ENCODE peak calls at places on chromosomes 2 and 18, in ten cellular contexts. V is uterus, S is AG09309, N is retinal pigment epithelial cell, J is aorta, G is lower leg skin, M is stomach, R is GM23248, L is heart right ventricle, H is SJCRH30. T is an unnamed sample.

GRCh38 chr2:24972315-24972958 is 682 bp upstream of the DNAJC27 start:
- DNase-seq in J (no peak), M (no peak), L (no peak), V (peak), H (peak), G (peak), R (peak), S (no peak), N (no peak), T (peak)

GRCh38 chr2:225020157-225020864 is 22.0 kb downstream of the DOCK10 start:
- DNase-seq in H (no peak), R (peak), S (no peak), J (no peak), L (no peak), M (no peak), V (no peak), N (no peak), G (no peak), T (no peak)

GRCh38 chr2:149192425-149192824 is 138.0 kb upstream of the LYPD6 start:
- DNase-seq in J (no peak), S (no peak), R (peak), N (peak), G (no peak), V (no peak), M (no peak), H (no peak), L (no peak), T (no peak)

GRCh38 chr2:58638256-58638795 is 397.2 kb upstream of the FANCL start:
- DNase-seq in N (peak), R (peak), L (no peak), J (no peak), H (no peak), V (no peak), M (no peak), G (no peak), S (no peak), T (no peak)

GRCh38 chr2:43207553-43208300 is 18.7 kb downstream of the ZFP36L2 start:
- DNase-seq in H (no peak), J (no peak), R (no peak), M (no peak), G (no peak), V (no peak), L (no peak), N (no peak), S (no peak), T (no peak)

GRCh38 chr18:79714531-79715240 is 35.1 kb downstream of the CTDP1 start:
- DNase-seq in N (no peak), G (no peak), S (no peak), J (no peak), R (no peak), V (no peak), L (no peak), M (no peak), H (no peak), T (no peak)

GRCh38 chr2:201661366-201661765 is 18.1 kb upstream of the TMEM237 start:
- DNase-seq in G (no peak), J (no peak), V (no peak), L (no peak), R (no peak), H (no peak), S (no peak), M (no peak), N (no peak), T (no peak)

GRCh38 chr18:5890606-5891360 is 4.5 kb downstream of the TMEM200C start:
- DNase-seq in H (no peak), S (no peak), G (peak), L (peak), R (no peak), J (peak), V (no peak), M (peak), N (no peak), T (no peak)

GRCh38 chr2:156342252-156343095 is 10.0 kb upstream of the NR4A2 start:
- DNase-seq in G (peak), N (peak), L (peak), S (peak), J (peak), M (peak), V (peak), R (peak), H (peak), T (peak)

GRCh38 chr2:37635359-37636208 is 35.9 kb downstream of the CDC42EP3 start:
- DNase-seq in S (peak), N (no peak), R (peak), H (no peak), G (no peak), J (no peak), L (no peak), V (peak), M (no peak), T (peak)

GRCh38 chr2:164314148-164314547 is 307.1 kb downstream of the GRB14 start:
- DNase-seq in R (peak), S (no peak), J (no peak), H (no peak), M (no peak), L (no peak), V (no peak), N (peak), G (no peak), T (peak)

GRCh38 chr2:25234756-25235155 is 66.4 kb upstream of the POMC start:
- DNase-seq in N (no peak), S (no peak), H (no peak), M (no peak), L (no peak), V (no peak), G (no peak), J (no peak), R (no peak), T (no peak)

GRCh38 chr2:163191372-163191771 is 352.8 kb upstream of the KCNH7 start:
- DNase-seq in L (no peak), J (no peak), V (no peak), H (peak), S (peak), M (no peak), R (peak), N (no peak), G (no peak), T (peak)

GRCh38 chr18:13032173-13032572 is 41.0 kb downstream of the CEP192 start:
- DNase-seq in V (no peak), J (no peak), M (no peak), G (no peak), R (no peak), L (no peak), N (no peak), S (no peak), H (no peak), T (no peak)

GRCh38 chr2:223860809-223861738 is 23.7 kb upstream of the AP1S3 start:
- DNase-seq in M (peak), S (peak), R (peak), H (no peak), J (no peak), N (peak), G (no peak), L (no peak), V (no peak), T (peak)

GRCh38 chr2:132448771-132449170 is 32.2 kb downstream of the GPR39 start:
- DNase-seq in M (no peak), R (peak), N (no peak), V (no peak), H (peak), S (no peak), L (no peak), G (peak), J (no peak), T (peak)

GRCh38 chr18:45353530-45353929 is 261.7 kb upstream of the SLC14A2 start:
- DNase-seq in N (no peak), J (no peak), H (no peak), R (peak), G (no peak), S (no peak), V (no peak), L (no peak), M (no peak), T (no peak)

GRCh38 chr2:8535398-8535755 is 146.5 kb upstream of the ID2 start:
- DNase-seq in L (no peak), R (no peak), N (no peak), V (no peak), M (no peak), G (no peak), S (no peak), H (no peak), J (no peak), T (no peak)

GRCh38 chr2:134401789-134402188 is 147.9 kb downstream of the MGAT5 start:
- DNase-seq in G (peak), N (no peak), M (no peak), L (no peak), R (peak), S (no peak), J (no peak), V (no peak), H (no peak), T (peak)

GRCh38 chr2:46273225-46273863 is 23.9 kb upstream of the EPAS1 start:
- DNase-seq in L (no peak), R (no peak), V (peak), H (no peak), S (no peak), N (no peak), J (no peak), G (peak), M (no peak), T (peak)

GRCh38 chr18:48729421-48729820 is 190.6 kb downstream of the CTIF start:
- DNase-seq in G (no peak), V (no peak), H (no peak), M (no peak), L (no peak), J (no peak), N (no peak), R (no peak), S (no peak), T (peak)

GRCh38 chr18:67261931-67262552 is 254.5 kb downstream of the DSEL start:
- DNase-seq in R (no peak), G (no peak), N (no peak), V (no peak), L (no peak), S (no peak), M (no peak), J (no peak), H (no peak), T (peak)

GRCh38 chr2:201968045-201968444 is 65.6 kb upstream of the FZD7 start:
- DNase-seq in M (no peak), V (no peak), J (no peak), L (no peak), N (no peak), R (no peak), S (no peak), H (no peak), G (no peak), T (no peak)

DNA sequence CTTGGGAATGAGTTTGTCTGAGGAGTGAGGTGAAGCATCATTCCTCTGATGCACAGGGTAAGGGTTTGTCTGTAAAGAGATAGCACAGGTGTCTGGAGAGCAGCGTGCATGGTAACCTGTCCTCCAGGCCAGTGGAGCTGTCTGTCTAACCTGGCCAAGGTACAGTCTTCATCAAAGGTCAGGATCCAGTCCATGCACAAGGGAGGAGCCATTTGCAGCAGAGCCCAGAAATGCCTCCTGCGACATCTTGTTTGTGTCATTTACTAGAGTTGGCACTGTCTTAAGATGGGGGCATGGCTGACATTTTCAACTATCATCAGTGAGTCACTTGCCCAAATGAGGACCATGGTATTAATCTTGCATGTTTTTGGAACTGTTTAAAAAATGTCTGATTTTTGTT is 91.5 kb downstream of the DPP4 start:
- DNase-seq in L (no peak), H (no peak), M (no peak), J (no peak), S (no peak), V (no peak), G (no peak), R (no peak), N (no peak), T (no peak)
- H3K4me3 ChIP-seq in L (no peak), H (no peak), M (no peak), J (no peak), S (no peak), V (no peak), G (no peak), R (no peak), N (no peak), T (no peak)

DNA sequence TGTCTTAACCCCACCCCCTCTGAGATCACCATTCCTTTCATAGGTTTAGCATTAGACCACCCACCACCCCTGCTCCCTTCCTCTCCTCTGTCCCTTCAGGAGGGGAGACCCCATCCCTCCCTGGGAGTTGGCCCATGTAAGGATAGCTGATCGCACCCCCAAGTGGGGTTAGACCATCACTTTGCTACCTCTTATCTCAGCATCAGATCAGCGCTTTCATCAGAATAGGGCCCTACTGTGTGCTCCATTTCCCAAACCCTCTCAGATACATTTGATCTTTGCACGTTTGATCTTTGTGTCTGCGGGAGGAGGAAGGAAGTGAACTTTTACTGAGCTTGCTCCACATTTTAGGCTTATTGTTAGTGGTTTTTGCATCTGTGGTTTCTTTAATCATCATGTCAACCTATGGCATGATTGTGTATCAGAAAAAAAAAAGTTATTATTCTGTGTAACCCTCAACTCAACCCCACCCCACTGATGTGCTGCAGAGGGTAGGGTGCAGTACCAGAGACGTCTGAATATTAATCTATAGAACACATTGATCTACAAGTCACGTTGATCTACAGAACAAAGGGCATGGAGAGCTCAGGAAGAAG is 81.2 kb downstream of the PDCL3 start:
- DNase-seq in G (no peak), S (no peak), L (no peak), R (no peak), V (no peak), N (no peak), J (no peak), M (no peak), H (no peak), T (no peak)
- H3K4me3 ChIP-seq in G (no peak), S (no peak), L (no peak), R (no peak), V (no peak), N (no peak), J (no peak), M (no peak), H (no peak), T (no peak)

GRCh38 chr2:127674241-127675209 is 805 bp downstream of the LIMS2 start:
- DNase-seq in V (peak), N (no peak), R (peak), L (peak), J (peak), H (no peak), S (no peak), M (peak), G (peak), T (peak)
- H3K4me3 ChIP-seq in V (peak), N (peak), R (peak), L (peak), J (peak), H (peak), S (peak), M (peak), G (peak), T (peak)

GRCh38 chr2:121972203-121972602 is 216.8 kb downstream of the TSN start:
- DNase-seq in H (no peak), V (no peak), G (no peak), M (no peak), R (no peak), S (no peak), N (no peak), J (no peak), L (no peak), T (no peak)

GRCh38 chr2:121977326-121977725 is 221.9 kb downstream of the TSN start:
- DNase-seq in J (no peak), R (peak), N (no peak), L (no peak), H (no peak), G (no peak), S (no peak), V (no peak), M (no peak), T (no peak)

GRCh38 chr2:121976912-121977311 is 221.5 kb downstream of the TSN start:
- DNase-seq in V (no peak), S (no peak), N (no peak), R (no peak), G (no peak), H (no peak), L (no peak), M (no peak), J (no peak), T (no peak)

GRCh38 chr2:121969766-121970639 is 214.6 kb downstream of the TSN start:
- DNase-seq in M (no peak), L (no peak), V (no peak), G (no peak), J (no peak), N (no peak), R (no peak), H (no peak), S (no peak), T (no peak)

GRCh38 chr2:121974919-121975654 is 219.6 kb downstream of the TSN start:
- DNase-seq in R (peak), M (peak), V (peak), S (peak), G (no peak), N (peak), J (no peak), L (peak), H (peak), T (peak)
- H3K4me3 ChIP-seq in R (peak), M (peak), V (peak), S (no peak), G (no peak), N (no peak), J (no peak), L (peak), H (no peak), T (no peak)

DNA sequence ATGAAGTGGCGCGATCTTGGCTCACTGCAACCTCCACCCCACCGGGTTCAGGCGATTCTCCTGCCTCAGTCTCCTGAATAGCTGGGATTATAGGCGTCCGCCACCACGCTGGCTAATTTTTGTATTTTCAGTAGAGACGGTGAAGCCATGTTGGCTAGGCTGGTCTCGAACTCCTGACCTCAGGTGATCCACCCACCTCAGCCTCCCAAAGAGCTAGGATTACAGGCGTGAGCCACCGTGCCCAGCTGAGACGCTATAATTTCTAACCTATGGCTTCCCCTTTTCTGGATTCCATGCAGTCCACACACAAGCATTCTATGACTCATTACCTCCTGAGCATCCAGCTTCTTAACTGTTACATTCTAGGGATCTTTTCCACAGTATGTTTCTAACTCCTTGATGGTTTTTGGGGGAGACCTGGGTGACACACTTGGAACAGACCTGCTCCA is 11.9 kb upstream of the KCMF1 start:
- DNase-seq in L (no peak), V (no peak), R (peak), H (peak), S (no peak), J (no peak), N (peak), G (no peak), M (no peak), T (peak)
- H3K4me3 ChIP-seq in L (no peak), V (no peak), R (peak), H (no peak), S (no peak), J (no peak), N (no peak), G (no peak), M (no peak), T (peak)

DNA sequence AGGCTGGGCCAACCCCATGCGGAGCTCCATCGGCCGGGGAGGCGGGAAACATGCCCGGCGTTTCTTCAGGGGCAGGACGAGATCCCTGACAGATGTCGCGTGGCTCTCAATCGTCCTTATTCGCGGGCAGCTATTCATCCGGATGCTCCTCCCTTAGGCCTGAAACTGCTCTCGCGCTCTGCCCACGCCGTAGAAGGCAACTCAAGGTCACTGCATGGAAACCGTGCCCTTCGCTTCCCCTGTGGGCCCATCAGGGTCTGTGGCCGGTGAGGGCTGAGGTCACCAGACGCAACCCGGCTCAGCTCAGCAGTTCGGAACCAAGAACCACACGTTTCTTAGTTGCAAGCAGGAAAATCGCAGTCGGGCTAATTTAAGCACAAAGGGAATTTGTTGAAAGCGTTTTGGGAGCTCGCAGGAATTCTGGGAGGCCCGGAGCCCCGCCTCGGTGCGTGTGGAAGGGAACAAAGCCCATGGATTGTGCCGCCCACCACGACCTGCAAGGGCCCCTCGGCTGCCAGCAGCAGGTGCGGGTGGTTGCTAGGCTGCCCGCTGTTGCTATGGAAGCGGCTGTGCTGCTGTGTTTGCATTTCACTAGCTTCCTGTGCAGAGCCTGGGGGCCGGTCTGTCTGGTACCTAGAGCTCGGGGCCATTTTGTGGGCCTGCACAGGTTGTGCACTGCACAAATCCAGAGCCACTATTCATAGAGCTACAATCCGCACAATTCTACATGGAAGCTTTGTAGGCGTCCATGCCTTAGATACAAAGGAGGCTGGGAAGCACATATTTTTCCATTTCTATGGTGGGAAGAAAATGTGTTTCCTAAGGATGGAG is 6.1 kb upstream of the ALLC start:
- DNase-seq in J (no peak), L (peak), H (peak), V (no peak), G (no peak), R (peak), S (no peak), N (no peak), M (peak), T (peak)
- H3K4me3 ChIP-seq in J (no peak), L (peak), H (peak), V (peak), G (no peak), R (peak), S (peak), N (peak), M (peak), T (peak)

T was measured in mesenchymal stem cell.